ENCODE peak calls at places on chromosomes 12 and 14, in eight cellular contexts. X, U, B, C, P, A, S and T are unnamed samples.

GRCh38 chr12:121626853-121627623 is 708 bp downstream of the ORAI1 start:
- DNase-seq in U (peak), P (peak), A (peak), S (peak), B (no peak), C (no peak), X (peak), T (no peak)

GRCh38 chr12:69570000-69570516 is 15.2 kb upstream of the CCT2 start:
- DNase-seq in B (peak), A (no peak), P (no peak), U (no peak), X (no peak), S (no peak), C (no peak), T (no peak)

GRCh38 chr14:95562892-95563685 is 28.2 kb downstream of the GLRX5 start:
- DNase-seq in C (no peak), A (no peak), X (no peak), U (no peak), B (no peak), P (peak), S (peak), T (no peak)

GRCh38 chr12:64833928-64834327 is 9.5 kb downstream of the TBC1D30 start:
- DNase-seq in A (no peak), U (no peak), S (no peak), X (no peak), C (no peak), B (no peak), P (no peak), T (no peak)

GRCh38 chr12:49054096-49054495 is 6.5 kb downstream of the KMT2D start:
- DNase-seq in S (no peak), C (no peak), B (no peak), U (no peak), X (no peak), P (no peak), A (no peak), T (no peak)

GRCh38 chr14:103100281-103101121 is 6.0 kb downstream of the EXOC3L4 start:
- DNase-seq in P (peak), U (no peak), X (no peak), C (no peak), A (no peak), S (no peak), B (no peak), T (no peak)

GRCh38 chr12:113923251-113923650 is 42.9 kb downstream of the RBM19 start:
- DNase-seq in S (no peak), C (no peak), B (no peak), U (no peak), A (no peak), P (no peak), X (no peak), T (no peak)

GRCh38 chr12:102602549-102602948 is 122.2 kb upstream of the IGF1 start:
- DNase-seq in A (no peak), U (no peak), C (no peak), S (no peak), P (no peak), B (no peak), X (no peak), T (no peak)

GRCh38 chr14:32469388-32470160 is 140.5 kb downstream of the AKAP6 start:
- DNase-seq in A (peak), U (no peak), X (no peak), P (no peak), C (peak), B (peak), S (no peak), T (no peak)

GRCh38 chr12:24902521-24903304 is 46.2 kb downstream of the BCAT1 start:
- DNase-seq in S (no peak), C (no peak), A (peak), P (peak), U (no peak), X (no peak), B (no peak), T (no peak)

GRCh38 chr14:68841030-68841809 is 48.4 kb upstream of the ZFP36L1 start:
- DNase-seq in C (no peak), S (no peak), A (no peak), B (no peak), U (no peak), X (no peak), P (no peak), T (no peak)

GRCh38 chr14:100762089-100762515 is 35.4 kb downstream of the DLK1 start:
- DNase-seq in P (no peak), S (no peak), U (no peak), A (no peak), B (no peak), X (no peak), C (no peak), T (no peak)

GRCh38 chr14:70808023-70808401 is 1.3 kb downstream of the MAP3K9 start:
- DNase-seq in C (no peak), A (peak), X (peak), U (peak), P (no peak), S (peak), B (no peak), T (no peak)

GRCh38 chr12:87259405-87259804 is 769.8 kb downstream of the C12orf50 start:
- DNase-seq in C (no peak), U (no peak), X (no peak), B (no peak), A (no peak), P (no peak), S (no peak), T (no peak)

GRCh38 chr14:103445783-103446182 is 60.6 kb downstream of the MARK3 start:
- DNase-seq in A (no peak), C (no peak), S (no peak), B (peak), P (no peak), U (no peak), X (no peak), T (no peak)

GRCh38 chr12:53077030-53077429 is 2.2 kb downstream of the SPRYD3 start:
- DNase-seq in A (no peak), B (no peak), U (no peak), S (no peak), C (no peak), X (no peak), P (no peak), T (no peak)

GRCh38 chr12:47207005-47207717 is 127.4 kb upstream of the AMIGO2 start:
- DNase-seq in P (peak), C (no peak), A (no peak), U (no peak), X (no peak), S (no peak), B (no peak), T (no peak)

GRCh38 chr12:120416490-120417216 is 21.3 kb upstream of the COX6A1 start:
- DNase-seq in X (no peak), B (no peak), A (no peak), U (no peak), S (no peak), C (no peak), P (no peak), T (no peak)

GRCh38 chr12:41264281-41264680 is 76.2 kb downstream of the PDZRN4 start:
- DNase-seq in U (no peak), X (no peak), S (no peak), P (no peak), A (peak), C (no peak), B (no peak), T (no peak)

GRCh38 chr12:9333129-9333528 is 124.9 kb upstream of the PZP start:
- DNase-seq in B (no peak), A (no peak), P (no peak), S (no peak), X (no peak), U (no peak), C (no peak), T (no peak)

GRCh38 chr14:91154851-91155625 is 41.2 kb downstream of the DGLUCY start:
- DNase-seq in B (peak), X (peak), U (no peak), P (no peak), S (peak), C (no peak), A (no peak), T (no peak)

GRCh38 chr14:91413547-91414474 is 3.8 kb downstream of the CCDC88C start:
- DNase-seq in P (no peak), S (peak), X (no peak), U (peak), C (no peak), B (no peak), A (no peak), T (no peak)

GRCh38 chr12:61452076-61452475 is 808.1 kb upstream of the USP15 start:
- DNase-seq in P (no peak), X (no peak), S (no peak), A (no peak), U (no peak), B (no peak), C (no peak), T (no peak)

GRCh38 chr14:99169776-99170356 is 102.1 kb downstream of the BCL11B start:
- DNase-seq in B (no peak), U (no peak), S (peak), A (no peak), P (no peak), X (no peak), C (no peak), T (no peak)
- TF ChIP-seq CTCF in B (no peak), U (no peak), S (no peak), A (no peak), P (no peak), X (no peak), C (no peak), T (no peak)

DNA sequence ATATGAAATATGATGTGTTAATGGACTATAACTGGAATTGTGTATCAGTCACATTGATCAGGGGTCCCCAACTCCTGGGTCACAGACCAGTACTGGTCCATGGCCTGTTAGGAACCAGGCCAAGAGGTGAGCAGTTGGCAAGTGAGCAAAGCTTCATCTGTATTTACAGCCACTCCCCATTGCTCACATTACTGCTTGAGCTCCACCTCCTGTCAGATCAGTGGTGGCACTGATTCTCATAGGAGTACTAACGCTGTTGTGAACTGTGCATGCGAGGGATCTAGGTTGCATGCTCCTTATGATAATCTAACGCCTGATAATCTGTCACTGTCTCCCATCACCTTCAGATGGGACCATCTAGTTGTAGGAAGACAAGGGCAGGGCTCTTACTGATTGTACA is 72.3 kb downstream of the CDK17 start:
- DNase-seq in U (no peak), S (no peak), B (no peak), C (no peak), A (no peak), P (no peak), X (no peak), T (no peak)
- TF ChIP-seq CTCF in U (no peak), S (no peak), B (no peak), C (no peak), A (peak), P (no peak), X (no peak), T (no peak)

DNA sequence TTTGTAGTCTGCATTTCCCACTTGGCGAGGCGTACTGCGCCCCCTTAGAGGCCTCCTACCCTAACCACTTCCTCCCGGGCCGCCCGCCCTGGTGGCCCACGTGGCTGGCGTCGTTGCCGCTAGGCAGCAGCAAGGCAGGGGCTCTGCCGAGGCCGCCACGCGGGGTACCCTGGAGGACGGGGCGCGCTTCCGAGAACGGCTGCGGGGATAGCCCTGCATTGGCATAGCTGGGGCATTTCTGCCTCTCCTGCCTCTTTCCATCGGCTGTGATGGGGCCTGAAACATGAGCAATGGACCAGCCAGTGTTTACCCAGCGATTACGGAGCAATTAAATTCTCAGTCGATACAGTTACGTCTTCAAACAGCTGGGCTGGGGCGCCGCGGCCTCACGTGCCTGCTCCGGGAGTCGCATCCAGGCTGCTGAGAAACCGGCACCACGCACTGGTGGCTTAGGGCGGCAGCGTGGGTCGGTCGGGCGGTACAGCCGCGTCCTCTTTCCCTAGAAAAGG is 38.1 kb downstream of the IQSEC3 start:
- DNase-seq in S (no peak), B (no peak), U (no peak), A (no peak), X (peak), C (no peak), P (no peak), T (no peak)
- TF ChIP-seq CTCF in S (no peak), B (no peak), U (no peak), A (no peak), X (no peak), C (no peak), P (no peak), T (no peak)

GRCh38 chr14:63091394-63091996 is 46.2 kb upstream of the KCNH5 start:
- DNase-seq in S (no peak), A (no peak), B (no peak), P (no peak), U (no peak), X (no peak), C (no peak), T (no peak)
- TF ChIP-seq CTCF in S (no peak), A (no peak), B (no peak), P (no peak), U (no peak), X (no peak), C (no peak), T (no peak)

DNA sequence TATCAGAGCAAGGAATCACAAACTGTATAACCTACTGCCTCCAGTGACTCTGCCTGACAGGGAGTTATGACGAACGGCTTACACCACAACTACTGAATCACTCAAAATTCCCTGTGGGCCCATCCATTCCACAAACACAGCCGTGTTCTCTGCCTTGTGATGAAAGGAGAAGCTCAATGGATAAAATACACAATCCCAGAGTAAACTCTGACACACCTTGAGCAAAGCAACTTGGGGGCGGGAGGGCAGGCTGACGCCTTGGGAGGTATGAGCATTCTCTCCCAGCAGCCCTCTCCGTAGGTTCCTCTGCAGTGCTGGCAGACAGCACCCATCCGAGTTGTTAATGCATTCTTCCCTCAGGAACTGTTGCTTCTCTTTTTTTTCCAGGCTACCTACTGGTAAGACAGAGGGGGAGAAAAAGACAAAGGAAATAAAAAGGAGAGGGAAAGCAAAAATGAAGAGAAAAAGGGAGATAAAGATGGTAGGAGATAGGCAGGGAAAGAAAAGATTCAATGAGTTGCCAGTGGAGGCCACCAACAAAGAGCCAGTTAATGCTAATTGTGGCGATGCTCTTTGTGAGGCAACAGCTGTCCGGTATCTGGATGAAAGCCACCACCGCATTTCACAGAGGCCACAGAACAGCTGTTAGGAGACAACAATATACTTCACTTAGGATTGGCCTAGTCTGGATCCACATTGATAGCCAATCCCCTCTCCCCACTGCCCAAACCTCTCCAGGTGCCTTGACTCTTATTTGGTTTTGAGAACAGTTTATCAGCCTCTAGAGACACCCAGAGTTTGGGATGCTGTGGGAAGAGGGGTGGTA is 4.7 kb upstream of the DIO2 start:
- DNase-seq in B (no peak), P (no peak), S (peak), C (peak), X (no peak), A (no peak), U (no peak), T (no peak)
- TF ChIP-seq CTCF in B (no peak), P (no peak), S (no peak), C (no peak), X (no peak), A (no peak), U (no peak), T (no peak)

GRCh38 chr12:104503191-104503590 is 46.4 kb downstream of the CHST11 start:
- DNase-seq in B (no peak), U (no peak), P (no peak), X (no peak), C (no peak), A (no peak), S (no peak), T (no peak)
- TF ChIP-seq CTCF in B (no peak), U (no peak), P (no peak), X (no peak), C (no peak), A (no peak), S (no peak), T (no peak)

DNA sequence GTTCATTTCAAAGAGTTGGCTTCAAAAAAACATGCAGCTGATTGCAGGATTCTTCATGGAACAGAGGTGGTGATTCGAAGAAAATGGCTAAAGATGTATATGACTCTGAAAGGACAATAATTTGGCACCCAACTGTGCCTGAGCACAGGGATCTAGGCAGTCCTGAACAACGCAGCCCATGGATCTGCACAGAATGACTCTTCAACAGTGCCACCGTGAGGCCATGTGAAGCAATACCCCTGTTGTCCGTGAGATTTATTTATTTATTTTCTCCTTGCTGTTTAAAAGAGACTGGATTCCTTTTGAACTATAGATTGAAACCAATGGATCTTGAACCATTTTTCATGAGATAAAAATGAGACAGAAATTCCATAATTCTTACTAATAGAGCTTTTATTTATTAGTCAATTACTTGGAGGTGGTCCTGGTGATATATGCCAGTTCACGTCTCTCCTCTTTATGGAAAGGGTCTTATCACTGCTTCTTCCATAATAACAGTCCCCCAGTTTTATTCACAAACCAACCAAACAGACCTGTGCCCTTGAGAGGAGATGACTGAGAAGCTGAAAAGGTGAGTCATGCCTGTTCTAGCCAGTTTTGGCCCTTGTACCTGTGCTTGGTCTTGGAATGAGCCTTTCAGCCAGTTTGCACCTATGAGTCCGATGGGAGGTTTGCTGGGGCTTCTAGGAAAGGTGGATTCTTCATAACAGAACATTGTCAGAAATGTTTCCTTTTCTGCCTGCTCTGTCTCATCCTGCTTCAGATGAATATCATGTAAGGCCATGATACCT is 1598.3 kb downstream of the AACS start:
- DNase-seq in X (no peak), C (no peak), A (no peak), B (no peak), U (no peak), S (no peak), P (no peak), T (no peak)
- TF ChIP-seq CTCF in X (no peak), C (peak), A (peak), B (peak), U (no peak), S (no peak), P (peak), T (peak)

DNA sequence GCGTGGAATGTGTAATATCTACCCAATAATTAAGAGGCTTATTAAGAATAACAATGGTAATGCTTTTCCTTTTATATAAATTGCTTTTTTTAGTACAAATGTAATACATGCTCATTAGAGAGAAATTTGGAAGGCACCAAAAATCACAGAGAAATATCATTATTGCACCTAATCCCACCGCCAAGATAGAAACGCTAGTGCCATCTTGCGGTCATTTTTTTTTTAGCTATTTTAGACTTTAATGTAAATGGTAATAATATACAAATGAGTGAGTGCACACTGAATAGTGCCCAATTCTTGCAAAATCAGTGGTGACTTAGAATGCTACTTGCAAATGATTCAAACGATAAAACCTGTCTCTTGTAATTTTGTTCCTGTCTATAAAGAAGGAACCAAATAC is 576.8 kb upstream of the TMEM132C start:
- DNase-seq in A (no peak), B (no peak), C (no peak), S (no peak), X (no peak), P (no peak), U (no peak), T (no peak)
- TF ChIP-seq CTCF in A (peak), B (no peak), C (peak), S (no peak), X (no peak), P (peak), U (no peak), T (no peak)